ENCODE peak calls at places on chromosome 6, in nine cellular contexts. T, I, V, Y, A, Q, N, F and K are unnamed samples.

GRCh38 chr6:151675746-151676459 is 131.6 kb upstream of the ESR1 start:
- DNase-seq in T (no peak), I (no peak), V (peak; percentile 14), Y (no peak), A (peak; percentile 57), Q (peak; percentile 43), N (no peak), F (peak; percentile 7), K (peak; percentile 57)

GRCh38 chr6:33241968-33242367 is 29.7 kb downstream of the VPS52 start:
- DNase-seq in T (no peak), I (no peak), V (no peak), Y (no peak), A (no peak), Q (no peak), N (no peak), F (no peak), K (no peak)

GRCh38 chr6:127539292-127539691 is 20.2 kb upstream of the MTCL3 start:
- DNase-seq in T (no peak), I (no peak), V (no peak), Y (no peak), A (no peak), Q (no peak), N (no peak), F (no peak), K (no peak)

GRCh38 chr6:29702519-29703103 is 20.6 kb upstream of the HLA-F start:
- DNase-seq in T (peak; percentile 46), I (no peak), V (peak; percentile 70), Y (no peak), A (peak; percentile 64), Q (peak; percentile 74), N (peak; percentile 33), F (peak; percentile 2), K (peak; percentile 36)

GRCh38 chr6:129683606-129684322 is 26.2 kb downstream of the ARHGAP18 start:
- DNase-seq in T (peak; percentile 77), I (peak; percentile 65), V (peak; percentile 49), Y (peak; percentile 15), A (peak; percentile 86), Q (peak; percentile 75), N (peak; percentile 65), F (peak; percentile 99), K (peak; percentile 87)

GRCh38 chr6:107124934-107125348 is 9.6 kb upstream of the BEND3 start:
- DNase-seq in T (no peak), I (no peak), V (no peak), Y (no peak), A (no peak), Q (no peak), N (no peak), F (no peak), K (no peak)

GRCh38 chr6:30150151-30150550 is 10.9 kb downstream of the TRIM10 start:
- DNase-seq in T (no peak), I (no peak), V (no peak), Y (no peak), A (no peak), Q (no peak), N (no peak), F (no peak), K (no peak)

GRCh38 chr6:113697642-113698410 is 159.3 kb upstream of the MARCKS start:
- DNase-seq in T (no peak), I (no peak), V (no peak), Y (no peak), A (no peak), Q (no peak), N (no peak), F (no peak), K (no peak)

GRCh38 chr6:7129784-7130569 is 22.2 kb downstream of the RREB1 start:
- DNase-seq in T (no peak), I (no peak), V (no peak), Y (no peak), A (no peak), Q (no peak), N (no peak), F (no peak), K (no peak)

GRCh38 chr6:25504661-25505060 is 147.4 kb upstream of the SCGN start:
- DNase-seq in T (no peak), I (no peak), V (no peak), Y (no peak), A (no peak), Q (no peak), N (no peak), F (no peak), K (peak; percentile 82)

GRCh38 chr6:14450133-14451040 is 332.8 kb downstream of the CD83 start:
- DNase-seq in T (no peak), I (no peak), V (no peak), Y (no peak), A (no peak), Q (no peak), N (no peak), F (no peak), K (no peak)

GRCh38 chr6:9225441-9225871 is 790.1 kb upstream of the SLC35B3 start:
- DNase-seq in T (no peak), I (no peak), V (no peak), Y (no peak), A (no peak), Q (no peak), N (no peak), F (no peak), K (no peak)

GRCh38 chr6:41824571-41825569 is 37.4 kb downstream of the TOMM6 start:
- DNase-seq in T (no peak), I (no peak), V (no peak), Y (no peak), A (no peak), Q (no peak), N (no peak), F (peak; percentile 77), K (no peak)

GRCh38 chr6:36838896-36839818 is at the start of gene CPNE5:
- DNase-seq in T (peak; percentile 64), I (no peak), V (no peak), Y (no peak), A (no peak), Q (peak; percentile 73), N (peak; percentile 56), F (no peak), K (no peak)

GRCh38 chr6:79048611-79049010 is 29.4 kb downstream of the PHIP start:
- DNase-seq in T (no peak), I (peak; percentile 4), V (no peak), Y (no peak), A (peak; percentile 16), Q (no peak), N (no peak), F (no peak), K (peak; percentile 34)

GRCh38 chr6:132122871-132123270 is 171.7 kb upstream of the CCN2 start:
- DNase-seq in T (no peak), I (no peak), V (no peak), Y (no peak), A (no peak), Q (no peak), N (no peak), F (no peak), K (no peak)

GRCh38 chr6:44942201-44942600 is 385.9 kb upstream of the RUNX2 start:
- DNase-seq in T (no peak), I (no peak), V (no peak), Y (no peak), A (peak; percentile 28), Q (no peak), N (no peak), F (no peak), K (no peak)

GRCh38 chr6:127120109-127120786 is 1.8 kb downstream of the RSPO3 start:
- DNase-seq in T (no peak), I (no peak), V (no peak), Y (no peak), A (peak; percentile 27), Q (peak; percentile 27), N (no peak), F (no peak), K (no peak)

GRCh38 chr6:110332281-110332680 is 25.9 kb downstream of the METTL24 start:
- DNase-seq in T (no peak), I (no peak), V (no peak), Y (no peak), A (no peak), Q (no peak), N (no peak), F (no peak), K (no peak)

GRCh38 chr6:136717297-136717990 is 74.8 kb downstream of the MAP3K5 start:
- DNase-seq in T (no peak), I (no peak), V (no peak), Y (no peak), A (no peak), Q (no peak), N (no peak), F (no peak), K (no peak)

GRCh38 chr6:39189915-39190544 is 39.2 kb downstream of the KCNK5 start:
- DNase-seq in T (no peak), I (no peak), V (no peak), Y (no peak), A (no peak), Q (no peak), N (peak; percentile 25), F (no peak), K (no peak)

GRCh38 chr6:125793863-125794262 is 3.1 kb downstream of the NCOA7 start:
- DNase-seq in T (no peak), I (no peak), V (no peak), Y (no peak), A (peak; percentile 58), Q (no peak), N (no peak), F (no peak), K (no peak)

GRCh38 chr6:52547647-52548352 is 29.1 kb downstream of the TRAM2 start:
- DNase-seq in T (no peak), I (no peak), V (no peak), Y (peak; percentile 44), A (no peak), Q (no peak), N (no peak), F (no peak), K (no peak)

GRCh38 chr6:158002951-158003853 is 21.5 kb downstream of the SYNJ2 start:
- DNase-seq in T (peak; percentile 75), I (no peak), V (no peak), Y (no peak), A (no peak), Q (peak; percentile 70), N (peak; percentile 60), F (peak; percentile 93), K (no peak)

GRCh38 chr6:90460067-90460466 is 126.8 kb downstream of the MAP3K7 start:
- DNase-seq in T (no peak), I (no peak), V (no peak), Y (no peak), A (no peak), Q (no peak), N (no peak), F (no peak), K (no peak)

GRCh38 chr6:48426636-48427035 is 315.6 kb upstream of the PTCHD4 start:
- DNase-seq in T (no peak), I (no peak), V (no peak), Y (peak; percentile 16), A (no peak), Q (no peak), N (no peak), F (no peak), K (no peak)